ENCODE peak calls at places on chromosomes 2 and 18, in seven cellular contexts. J is K562, D is GM12891, H is H1, W is GM12878, M is SK-N-SH, L is HepG2. O is an unnamed sample.
A peak's percentile ranks its signal among the peaks of the same experiment; 100 is the strongest.

GRCh38 chr2:171505374-171505773 is 16.9 kb upstream of the CYBRD1 start:
- DNase-seq in J (no peak), D (no peak), H (no peak), W (no peak), M (no peak), L (no peak), O (no peak)

GRCh38 chr2:66562337-66562685 is 127.4 kb downstream of the MEIS1 start:
- DNase-seq in J (no peak), D (no peak), H (no peak), W (no peak), M (no peak), L (no peak), O (no peak)

GRCh38 chr2:53787255-53787910 is 539 bp downstream of the ERLEC1 start:
- DNase-seq in J (no peak), D (no peak), H (no peak), W (no peak), M (peak; percentile 16), L (peak; percentile 30), O (no peak)

GRCh38 chr2:190979906-190980629 is 33.9 kb downstream of the STAT1 start:
- DNase-seq in J (no peak), D (no peak), H (no peak), W (no peak), M (peak; percentile 77), L (no peak), O (no peak)

GRCh38 chr2:101763496-101764333 is 66.2 kb downstream of the MAP4K4 start:
- DNase-seq in J (no peak), D (no peak), H (no peak), W (no peak), M (no peak), L (peak; percentile 96), O (no peak)

GRCh38 chr18:48455555-48456478 is 46.6 kb upstream of the ZBTB7C start:
- DNase-seq in J (no peak), D (no peak), H (no peak), W (no peak), M (no peak), L (no peak), O (no peak)

GRCh38 chr2:170090229-170090628 is 87.7 kb upstream of the MYO3B start:
- DNase-seq in J (no peak), D (no peak), H (no peak), W (no peak), M (no peak), L (no peak), O (no peak)

GRCh38 chr18:6963452-6964097 is 154.0 kb downstream of the LAMA1 start:
- DNase-seq in J (no peak), D (no peak), H (no peak), W (no peak), M (no peak), L (peak; percentile 55), O (no peak)

GRCh38 chr2:225479386-225479785 is 79.9 kb downstream of the NYAP2 start:
- DNase-seq in J (no peak), D (no peak), H (no peak), W (no peak), M (no peak), L (no peak), O (no peak)

GRCh38 chr2:43239981-43240761 is 13.8 kb upstream of the ZFP36L2 start:
- DNase-seq in J (peak; percentile 24), D (no peak), H (no peak), W (no peak), M (no peak), L (no peak), O (no peak)

GRCh38 chr2:97740590-97741182 is 27.3 kb downstream of the ZAP70 start:
- DNase-seq in J (peak; percentile 89), D (peak; percentile 80), H (peak; percentile 87), W (no peak), M (peak; percentile 85), L (peak; percentile 54), O (peak; percentile 74)

GRCh38 chr2:166651080-166651675 is 157.1 kb upstream of the SCN7A start:
- DNase-seq in J (no peak), D (no peak), H (no peak), W (no peak), M (no peak), L (no peak), O (no peak)

GRCh38 chr2:39335930-39336329 is 92.2 kb upstream of the CDKL4 start:
- DNase-seq in J (no peak), D (no peak), H (no peak), W (no peak), M (no peak), L (no peak), O (no peak)

GRCh38 chr2:154568413-154568812 is 130.1 kb upstream of the KCNJ3 start:
- DNase-seq in J (no peak), D (no peak), H (no peak), W (no peak), M (no peak), L (no peak), O (no peak)

GRCh38 chr2:171789956-171790355 is 102.7 kb downstream of the DYNC1I2 start:
- DNase-seq in J (no peak), D (no peak), H (no peak), W (no peak), M (no peak), L (no peak), O (no peak)

GRCh38 chr2:46031124-46031523 is 266.1 kb upstream of the EPAS1 start:
- DNase-seq in J (no peak), D (no peak), H (no peak), W (no peak), M (no peak), L (no peak), O (no peak)

GRCh38 chr2:46032161-46032813 is 264.9 kb upstream of the EPAS1 start:
- DNase-seq in J (no peak), D (no peak), H (no peak), W (no peak), M (no peak), L (no peak), O (no peak)

GRCh38 chr2:46030330-46030729 is 266.9 kb upstream of the EPAS1 start:
- DNase-seq in J (no peak), D (no peak), H (no peak), W (no peak), M (no peak), L (no peak), O (no peak)

GRCh38 chr2:46026431-46026830 is 270.8 kb upstream of the EPAS1 start:
- DNase-seq in J (no peak), D (no peak), H (no peak), W (no peak), M (no peak), L (no peak), O (no peak)

GRCh38 chr2:46029332-46029811 is 267.8 kb upstream of the EPAS1 start:
- DNase-seq in J (peak; percentile 11), D (no peak), H (no peak), W (no peak), M (no peak), L (peak; percentile 46), O (no peak)
- TF ChIP-seq POLR2AphosphoS5 in J (no peak), D (no peak), H (no peak), W (no peak), M (no peak), L (no peak), O (no peak)

DNA sequence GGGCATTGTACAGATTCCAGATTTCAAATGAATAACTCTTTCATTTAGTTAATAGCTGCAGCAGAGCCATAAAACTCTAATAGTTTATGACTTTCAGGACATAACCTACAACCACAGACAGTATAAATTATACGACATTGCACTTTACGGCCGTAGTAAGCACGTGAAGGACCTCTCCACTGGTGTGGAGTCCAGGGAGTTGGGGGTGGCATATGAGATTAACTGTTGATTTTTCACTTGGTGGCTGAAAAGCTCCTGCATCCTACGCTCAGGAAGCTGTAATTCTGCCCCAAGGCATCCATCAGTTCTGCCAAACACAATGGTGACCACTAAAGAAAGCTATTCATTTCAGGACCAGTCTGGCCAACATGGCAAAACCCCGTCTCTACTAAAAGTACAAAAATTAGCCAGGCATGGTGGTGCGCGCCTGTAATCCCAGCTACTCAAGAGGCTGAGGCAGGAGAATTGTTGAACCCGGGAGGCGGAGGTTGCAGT is 376.3 kb downstream of the SOX11 start:
- DNase-seq in J (no peak), D (no peak), H (no peak), W (no peak), M (no peak), L (no peak), O (no peak)
- TF ChIP-seq TAF1 in J (no peak), D (no peak), H (no peak), W (no peak), M (no peak), L (no peak), O (no peak)

DNA sequence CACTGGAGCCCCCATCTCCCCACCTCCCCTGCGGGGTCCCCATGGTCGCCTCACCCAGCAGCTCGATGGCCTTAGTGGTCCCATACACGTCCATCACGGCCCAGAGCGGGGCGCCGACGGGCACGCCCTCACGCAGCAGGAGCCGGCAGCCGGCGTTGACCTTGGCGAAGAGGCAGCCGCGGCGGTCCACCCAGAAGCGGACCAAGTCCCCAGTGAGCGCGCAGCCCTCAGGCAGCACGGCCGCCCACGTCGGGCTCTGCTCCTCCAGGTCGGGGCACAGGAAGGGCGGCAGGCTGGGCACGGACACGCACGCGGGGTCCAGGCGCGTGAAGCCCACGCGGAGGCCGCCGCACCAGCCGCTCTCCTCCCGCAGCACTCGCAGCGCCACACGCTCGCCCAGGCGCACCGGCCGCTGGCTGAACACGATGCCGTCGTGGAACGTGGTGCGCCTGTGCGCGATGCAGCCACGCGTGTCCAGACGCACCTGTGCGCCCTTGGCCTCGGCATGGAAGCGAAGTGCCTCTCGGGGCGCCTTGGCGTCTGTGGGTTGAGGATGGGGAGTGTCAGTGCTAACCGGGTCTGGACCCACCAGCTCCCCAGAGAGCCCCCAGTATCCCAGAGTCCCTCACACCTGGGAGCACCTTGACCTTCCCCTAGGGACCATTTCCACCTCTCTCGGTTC is 4.6 kb downstream of the NEURL3 start:
- DNase-seq in J (no peak), D (no peak), H (peak; percentile 44), W (no peak), M (no peak), L (no peak), O (no peak)
- TF ChIP-seq POLR2AphosphoS5 in J (no peak), D (no peak), H (no peak), W (no peak), M (no peak), L (no peak), O (no peak)

GRCh38 chr2:180000434-180000833 is 6.7 kb downstream of the CWC22 start:
- DNase-seq in J (no peak), D (no peak), H (no peak), W (no peak), M (no peak), L (no peak), O (no peak)
- TF ChIP-seq TAF1 in J (no peak), D (no peak), H (no peak), W (no peak), M (no peak), L (no peak), O (no peak)

GRCh38 chr18:3454365-3455089 is 4.6 kb downstream of the TGIF1 start:
- DNase-seq in J (peak; percentile 58), D (no peak), H (no peak), W (peak; percentile 19), M (peak; percentile 51), L (peak; percentile 66), O (no peak)
- TF ChIP-seq POLR2AphosphoS5 in J (no peak), D (no peak), H (no peak), W (no peak), M (no peak), L (no peak), O (no peak)

O was measured in GM12892.